ENCODE peak calls at places on chromosomes 12 and 14, in ten cellular contexts. W is type B pancreatic cell; Y is GM12865; I is A172; J is iris pigment epithelial cell; D is stimulated activated CD8-positive, alpha-beta memory T cell treated with anti-CD3 and anti-CD28 coated beads, Interleukin-4, amount 100 ng/mL, for 24 hours; P is T-helper 1 cell; G is memory B cell; U is Right ventricle myocardium superior; B is EH. T is an unnamed sample.

GRCh38 chr12:646303-647038 is 16.8 kb downstream of the NINJ2 start:
- DNase-seq in W (no peak), I (no peak), G (no peak), Y (no peak), D (no peak), B (no peak), U (peak), P (no peak), J (peak), T (no peak)

GRCh38 chr12:32033411-32033810 is 73.2 kb upstream of the BICD1 start:
- DNase-seq in P (no peak), W (no peak), I (no peak), G (no peak), Y (no peak), B (no peak), U (no peak), J (no peak), D (no peak), T (no peak)

GRCh38 chr14:75861161-75861621 is 120.6 kb downstream of the TGFB3 start:
- DNase-seq in U (no peak), D (no peak), B (peak), W (no peak), G (no peak), J (peak), P (no peak), I (peak), Y (no peak), T (no peak)

GRCh38 chr12:128856791-128857078 is 3.5 kb downstream of the GLT1D1 start:
- DNase-seq in J (no peak), D (no peak), I (no peak), U (no peak), G (no peak), Y (no peak), W (no peak), B (no peak), P (no peak), T (no peak)

GRCh38 chr12:29073631-29074239 is 75.3 kb upstream of the FAR2 start:
- DNase-seq in U (no peak), B (peak), G (no peak), I (peak), Y (peak), P (peak), J (peak), W (no peak), D (no peak), T (no peak)

GRCh38 chr12:85775071-85775470 is 61.1 kb downstream of the RASSF9 start:
- DNase-seq in U (no peak), Y (no peak), D (no peak), J (no peak), W (no peak), G (no peak), P (no peak), B (no peak), I (no peak), T (no peak)

GRCh38 chr12:45302621-45303020 is 86.7 kb downstream of the ANO6 start:
- DNase-seq in D (no peak), J (no peak), B (peak), W (no peak), P (no peak), I (no peak), G (no peak), Y (no peak), U (no peak), T (no peak)

GRCh38 chr12:25781223-25781622 is 177.3 kb upstream of the RASSF8 start:
- DNase-seq in D (no peak), G (no peak), I (no peak), W (no peak), J (no peak), Y (no peak), U (no peak), B (no peak), P (no peak), T (no peak)

GRCh38 chr12:128983371-128983770 is 130.1 kb downstream of the GLT1D1 start:
- DNase-seq in W (no peak), D (no peak), I (no peak), P (no peak), U (no peak), Y (no peak), J (no peak), B (no peak), G (no peak), T (no peak)

GRCh38 chr12:18753481-18754117 is 15.7 kb downstream of the CAPZA3 start:
- DNase-seq in G (no peak), Y (no peak), W (no peak), U (peak), D (no peak), B (no peak), I (no peak), J (no peak), P (no peak), T (no peak)

T was measured in T-helper 17 cell.